ENCODE peak calls at places on chromosomes 16 and 17, in eight cellular contexts. M is fibroblast of lung, X is sigmoid colon, V is esophagus squamous epithelium, G is A549, W is cardiac muscle cell, H is psoas muscle, T is hepatocyte. I is an unnamed sample. For H3K9me3, the result is how much of the 10 kb centered on the place peaks cover.

GRCh38 chr17:42618442-42619150 is 9.1 kb downstream of the TUBG1 start:
- DNase-seq in M (peak), X (no peak), V (no peak), G (peak), W (no peak), H (peak), T (peak), I (no peak)

GRCh38 chr17:35541434-35541833 is 4.0 kb upstream of the SLFN12L start:
- DNase-seq in M (no peak), X (no peak), V (no peak), G (no peak), W (no peak), H (no peak), T (no peak), I (no peak)

GRCh38 chr17:75513667-75514052 is 1.7 kb downstream of the CASKIN2 start:
- DNase-seq in M (no peak), X (no peak), V (no peak), G (no peak), W (no peak), H (peak), T (no peak), I (peak)

GRCh38 chr16:17160285-17160854 is 310.4 kb downstream of the XYLT1 start:
- DNase-seq in M (peak), X (no peak), V (no peak), G (no peak), W (no peak), H (no peak), T (no peak), I (no peak)

GRCh38 chr17:79065105-79065670 is 9.4 kb upstream of the ENGASE start:
- DNase-seq in M (peak), X (peak), V (no peak), G (peak), W (peak), H (no peak), T (peak), I (peak)

GRCh38 chr16:85978291-85978775 is 79.4 kb downstream of the IRF8 start:
- DNase-seq in M (no peak), X (no peak), V (no peak), G (no peak), W (peak), H (peak), T (no peak), I (no peak)

GRCh38 chr17:29855686-29856085 is 74.3 kb downstream of the SSH2 start:
- DNase-seq in M (peak), X (no peak), V (no peak), G (no peak), W (peak), H (no peak), T (no peak), I (no peak)

GRCh38 chr16:88758227-88758943 is 26.6 kb downstream of the PIEZO1 start:
- DNase-seq in M (no peak), X (no peak), V (no peak), G (no peak), W (no peak), H (no peak), T (no peak), I (no peak)

GRCh38 chr16:3173892-3174617 is 13.9 kb upstream of the OR1F1 start:
- DNase-seq in M (no peak), X (peak), V (no peak), G (peak), W (no peak), H (no peak), T (no peak), I (peak)

GRCh38 chr16:62383941-62384340 is 347.7 kb upstream of the CDH8 start:
- DNase-seq in M (no peak), X (no peak), V (no peak), G (no peak), W (no peak), H (no peak), T (no peak), I (no peak)

GRCh38 chr17:43645765-43646481 is 15.8 kb downstream of the MEOX1 start:
- DNase-seq in M (peak), X (peak), V (no peak), G (no peak), W (peak), H (peak), T (peak), I (peak)

GRCh38 chr16:28191364-28191985 is 20.3 kb downstream of the XPO6 start:
- DNase-seq in M (no peak), X (no peak), V (no peak), G (no peak), W (no peak), H (no peak), T (no peak), I (no peak)

GRCh38 chr17:37300683-37301082 is 75.1 kb upstream of the C17orf78 start:
- DNase-seq in M (no peak), X (no peak), V (no peak), G (no peak), W (no peak), H (no peak), T (no peak), I (no peak)

GRCh38 chr16:82660078-82660645 is 33.4 kb downstream of the CDH13 start:
- DNase-seq in M (peak), X (no peak), V (no peak), G (no peak), W (peak), H (peak), T (no peak), I (no peak)

GRCh38 chr17:50101346-50102163 is 6.4 kb downstream of the PDK2 start:
- DNase-seq in M (peak), X (peak), V (no peak), G (no peak), W (peak), H (peak), T (peak), I (no peak)

GRCh38 chr16:31347445-31347844 is 7.5 kb upstream of the ITGAX start:
- DNase-seq in M (no peak), X (peak), V (no peak), G (no peak), W (no peak), H (no peak), T (no peak), I (no peak)

GRCh38 chr17:16428098-16428882 is 12.9 kb downstream of the TRPV2 start:
- DNase-seq in M (peak), X (no peak), V (no peak), G (peak), W (peak), H (peak), T (peak), I (no peak)

GRCh38 chr16:82136956-82137818 is 32.8 kb downstream of the MPHOSPH6 start:
- DNase-seq in M (peak), X (no peak), V (no peak), G (no peak), W (peak), H (no peak), T (no peak), I (no peak)

GRCh38 chr16:89687092-89687940 is 827 bp downstream of the CDK10 start:
- DNase-seq in M (peak), X (no peak), V (no peak), G (peak), W (peak), H (no peak), T (peak), I (no peak)

GRCh38 chr17:76432712-76433336 is 20.1 kb downstream of the UBE2O start:
- DNase-seq in M (no peak), X (no peak), V (no peak), G (no peak), W (no peak), H (no peak), T (no peak), I (no peak)

GRCh38 chr16:10744370-10745030 is 858 bp downstream of the NUBP1 start:
- DNase-seq in M (no peak), X (peak), V (no peak), G (peak), W (no peak), H (peak), T (peak), I (peak)

GRCh38 chr17:60493847-60494321 is 32.2 kb downstream of the APPBP2 start:
- DNase-seq in M (no peak), X (no peak), V (no peak), G (no peak), W (no peak), H (no peak), T (no peak), I (no peak)
- H3K9me3 ChIP-seq in M (under half), X (under half), V (under half), G (under half), W (under half), H (under half), T (under half), I (under half)

GRCh38 chr17:69879576-69879975 is 195.4 kb upstream of the KCNJ16 start:
- DNase-seq in M (no peak), X (no peak), V (no peak), G (no peak), W (no peak), H (no peak), T (no peak), I (no peak)

GRCh38 chr17:69882281-69882680 is 192.7 kb upstream of the KCNJ16 start:
- DNase-seq in M (no peak), X (no peak), V (no peak), G (no peak), W (no peak), H (no peak), T (no peak), I (no peak)

GRCh38 chr17:69874220-69874670 is 200.8 kb upstream of the KCNJ16 start:
- DNase-seq in M (peak), X (no peak), V (no peak), G (no peak), W (peak), H (no peak), T (no peak), I (no peak)

GRCh38 chr17:69880591-69881112 is 194.4 kb upstream of the KCNJ16 start:
- DNase-seq in M (no peak), X (no peak), V (no peak), G (no peak), W (no peak), H (no peak), T (no peak), I (no peak)

GRCh38 chr17:69878661-69879060 is 196.4 kb upstream of the KCNJ16 start:
- DNase-seq in M (no peak), X (no peak), V (no peak), G (no peak), W (no peak), H (no peak), T (no peak), I (no peak)
- H3K9me3 ChIP-seq in M (under half), X (under half), V (under half), G (under half), W (under half), H (under half), T (under half), I (under half)

GRCh38 chr17:44905006-44906000 is 6.1 kb upstream of the EFTUD2 start:
- DNase-seq in M (no peak), X (no peak), V (no peak), G (no peak), W (no peak), H (no peak), T (peak), I (no peak)
- H3K9me3 ChIP-seq in M (under half), X (under half), V (under half), G (under half), W (under half), H (under half), T (under half), I (under half)

GRCh38 chr16:49635009-49635350 is 220.9 kb downstream of the ZNF423 start:
- DNase-seq in M (no peak), X (no peak), V (no peak), G (no peak), W (no peak), H (no peak), T (no peak), I (no peak)

GRCh38 chr16:49637933-49638695 is 217.8 kb downstream of the ZNF423 start:
- DNase-seq in M (no peak), X (no peak), V (no peak), G (no peak), W (no peak), H (no peak), T (no peak), I (peak)

GRCh38 chr16:49635591-49636581 is 220.0 kb downstream of the ZNF423 start:
- DNase-seq in M (no peak), X (no peak), V (no peak), G (no peak), W (no peak), H (no peak), T (no peak), I (peak)

GRCh38 chr16:49637511-49637910 is 218.4 kb downstream of the ZNF423 start:
- DNase-seq in M (no peak), X (no peak), V (no peak), G (no peak), W (no peak), H (no peak), T (no peak), I (peak)

GRCh38 chr16:49636608-49637007 is 219.3 kb downstream of the ZNF423 start:
- DNase-seq in M (no peak), X (no peak), V (no peak), G (no peak), W (no peak), H (no peak), T (no peak), I (peak)
- H3K9me3 ChIP-seq in M (under half), X (under half), V (under half), G (under half), W (under half), H (under half), T (under half), I (under half)

GRCh38 chr16:35788381-35788780 is 2329.0 kb downstream of the TP53TG3F start:
- DNase-seq in M (no peak), X (no peak), V (no peak), G (no peak), W (no peak), H (no peak), T (no peak), I (no peak)
- H3K9me3 ChIP-seq in M (under half), X (under half), V (under half), G (under half), W (under half), H (under half), T (under half), I (half or more)

DNA sequence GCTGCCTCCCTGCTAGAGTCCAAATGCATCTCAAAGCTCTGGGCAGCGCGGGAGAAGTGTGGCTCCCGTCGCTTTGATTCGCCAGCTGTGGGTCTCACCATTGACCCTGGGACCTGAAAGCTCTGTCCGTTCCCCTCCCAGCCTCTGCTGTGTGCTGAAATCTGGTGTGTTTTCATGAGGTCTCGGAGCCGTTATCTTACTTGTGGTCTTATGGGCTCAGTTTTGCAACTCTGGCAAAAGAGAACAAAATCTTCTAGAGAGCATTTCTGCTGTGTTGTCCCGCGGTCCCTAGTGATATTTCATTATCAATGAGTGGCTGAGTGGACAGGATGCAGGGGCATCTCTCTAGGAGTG is 13.3 kb downstream of the CRISPLD2 start:
- DNase-seq in M (peak), X (peak), V (no peak), G (no peak), W (peak), H (no peak), T (no peak), I (no peak)
- H3K9me3 ChIP-seq in M (under half), X (under half), V (under half), G (under half), W (under half), H (under half), T (under half), I (under half)

DNA sequence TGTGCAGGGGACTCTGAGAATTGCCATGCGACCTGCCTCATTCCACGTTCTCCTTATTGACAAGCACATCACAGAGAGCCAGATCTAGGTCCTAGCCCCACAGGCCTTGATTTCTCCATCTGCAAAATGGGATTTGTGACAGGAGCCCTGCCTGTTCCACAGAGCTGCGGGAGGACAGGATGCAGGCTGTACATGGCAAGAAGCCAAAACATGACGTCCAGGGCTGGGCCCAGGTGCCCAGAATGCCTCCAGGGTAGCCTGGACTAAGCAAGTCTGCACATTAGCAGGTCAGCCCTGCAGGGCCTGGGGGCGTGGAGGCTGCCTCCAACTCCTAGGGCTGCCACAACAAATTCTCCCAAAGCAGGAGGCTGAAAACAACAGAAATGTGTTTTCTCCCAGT is 235.7 kb upstream of the SDK2 start:
- DNase-seq in M (no peak), X (no peak), V (no peak), G (no peak), W (no peak), H (no peak), T (no peak), I (no peak)
- H3K9me3 ChIP-seq in M (under half), X (under half), V (under half), G (under half), W (under half), H (under half), T (under half), I (under half)

I was measured in spleen.